ENCODE peak calls at places on chromosome 11, in four cellular contexts. H is K562, W is GM12878, Z is HepG2. A is an unnamed sample.

GRCh38 chr11:126561327-126561893 is 205.9 kb downstream of the ST3GAL4 start:
- DNase-seq in Z (peak; percentile 34), W (no peak), H (peak; percentile 36), A (peak; percentile 10)

GRCh38 chr11:13929551-13929950 is 33.0 kb upstream of the SPON1 start:
- DNase-seq in W (no peak), H (no peak), Z (no peak), A (no peak)

GRCh38 chr11:69000831-69001245 is 12.2 kb downstream of the MRGPRF start:
- DNase-seq in H (no peak), Z (peak; percentile 57), W (no peak), A (peak; percentile 60)

GRCh38 chr11:35404397-35404775 is 15.0 kb downstream of the SLC1A2 start:
- DNase-seq in Z (peak; percentile 18), H (peak; percentile 42), W (no peak), A (peak; percentile 48)

GRCh38 chr11:106585061-106585460 is 433.2 kb downstream of the GUCY1A2 start:
- DNase-seq in Z (peak; percentile 20), H (no peak), W (no peak), A (no peak)

GRCh38 chr11:57651408-57651807 is 1.7 kb upstream of the YPEL4 start:
- DNase-seq in Z (no peak), W (no peak), H (no peak), A (no peak)

GRCh38 chr11:45005106-45005505 is 54.4 kb upstream of the TP53I11 start:
- DNase-seq in H (no peak), Z (no peak), W (no peak), A (no peak)

GRCh38 chr11:118662401-118663271 is 16.8 kb downstream of the TREH start:
- DNase-seq in H (no peak), W (no peak), Z (no peak), A (no peak)

GRCh38 chr11:61107888-61108287 is 5.6 kb downstream of the CD5 start:
- DNase-seq in W (no peak), Z (no peak), H (no peak), A (no peak)

GRCh38 chr11:126339866-126340434 is 15.5 kb upstream of the ST3GAL4 start:
- DNase-seq in Z (no peak), H (no peak), W (no peak), A (peak; percentile 64)

GRCh38 chr11:60840711-60841430 is 1.0 kb upstream of the CCDC86 start:
- DNase-seq in H (no peak), W (no peak), Z (no peak), A (no peak)

GRCh38 chr11:16110862-16111261 is 245.5 kb downstream of the SOX6 start:
- DNase-seq in Z (no peak), H (no peak), W (no peak), A (no peak)

GRCh38 chr11:114059984-114060401 is 482 bp downstream of the ZBTB16 start:
- DNase-seq in Z (no peak), H (peak; percentile 27), W (no peak), A (no peak)

GRCh38 chr11:128222245-128222959 is 365.0 kb downstream of the ETS1 start:
- DNase-seq in W (no peak), Z (no peak), H (no peak), A (no peak)

GRCh38 chr11:120523196-120523595 is 11.6 kb downstream of the GRIK4 start:
- DNase-seq in Z (no peak), H (no peak), W (no peak), A (no peak)

GRCh38 chr11:102171101-102171500 is 60.9 kb downstream of the YAP1 start:
- DNase-seq in Z (no peak), H (no peak), W (no peak), A (no peak)

GRCh38 chr11:111378773-111379499 is at the start of gene POU2AF1:
- DNase-seq in H (no peak), W (peak; percentile 82), Z (no peak), A (no peak)

GRCh38 chr11:119491753-119492455 is 68.9 kb upstream of the THY1 start:
- DNase-seq in Z (no peak), H (no peak), W (no peak), A (no peak)

GRCh38 chr11:70297341-70297740 is 26.9 kb downstream of the PPFIA1 start:
- DNase-seq in Z (no peak), W (no peak), H (no peak), A (no peak)

GRCh38 chr11:128593281-128593680 is 5.9 kb upstream of the ETS1 start:
- DNase-seq in W (no peak), H (no peak), Z (no peak), A (no peak)

GRCh38 chr11:12625438-12626071 is 48.7 kb upstream of the TEAD1 start:
- DNase-seq in W (no peak), Z (no peak), H (no peak), A (peak; percentile 28)

GRCh38 chr11:111502611-111503010 is 9.6 kb downstream of the BTG4 start:
- DNase-seq in Z (no peak), H (no peak), W (no peak), A (no peak)

GRCh38 chr11:59141673-59142460 is 789 bp upstream of the FAM111A start:
- DNase-seq in Z (no peak), H (no peak), W (no peak), A (no peak)

GRCh38 chr11:88036701-88037100 is 138.5 kb downstream of the RAB38 start:
- DNase-seq in Z (no peak), W (no peak), H (no peak), A (no peak)

GRCh38 chr11:16326679-16327297 is 29.6 kb downstream of the SOX6 start:
- DNase-seq in H (no peak), Z (no peak), W (no peak), A (no peak)

GRCh38 chr11:77374611-77375031 is 73.1 kb upstream of the GDPD4 start:
- DNase-seq in W (no peak), H (no peak), Z (no peak), A (no peak)

GRCh38 chr11:17500673-17501072 is 24.0 kb upstream of the ABCC8 start:
- DNase-seq in Z (no peak), W (no peak), H (no peak), A (no peak)

DNA sequence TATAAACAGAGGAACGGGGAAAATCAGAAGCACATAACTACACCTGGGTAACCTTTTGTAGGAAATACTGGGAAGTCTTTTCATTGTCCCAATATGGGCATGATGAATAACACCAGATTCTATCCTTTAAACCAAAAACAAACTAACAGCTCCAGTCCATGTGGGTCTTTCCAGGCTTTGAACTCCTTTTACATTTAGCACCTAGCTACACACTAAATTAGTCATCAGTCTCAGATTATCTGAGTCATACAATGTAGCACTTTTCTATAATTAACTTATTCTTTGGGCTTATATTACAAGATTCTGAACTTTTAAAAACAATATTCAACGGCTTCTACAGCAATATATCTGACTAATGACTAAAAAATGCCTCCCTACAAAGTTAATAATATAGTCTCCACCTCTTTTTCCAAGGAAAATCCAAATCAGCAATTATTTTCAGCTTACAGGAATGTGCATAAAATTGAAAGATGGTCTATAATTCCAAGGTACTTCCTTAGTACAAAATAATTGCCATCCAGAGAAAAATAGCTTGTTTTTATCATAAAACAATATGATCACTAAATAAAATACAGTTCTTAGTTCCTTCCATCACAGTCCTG is 26.3 kb downstream of the STK33 start:
- DNase-seq in H (no peak), W (no peak), Z (no peak), A (no peak)
- TF ChIP-seq CHD4 in H (no peak), W (no peak), Z (no peak), A (no peak)

GRCh38 chr11:67605231-67606011 is 1.3 kb upstream of the NDUFV1 start:
- DNase-seq in H (peak; percentile 60), W (no peak), Z (no peak), A (no peak)

GRCh38 chr11:67607507-67607906 is 771 bp downstream of the NDUFV1 start:
- DNase-seq in H (no peak), W (no peak), Z (no peak), A (no peak)

GRCh38 chr11:67604815-67605214 is 1.9 kb upstream of the NDUFV1 start:
- DNase-seq in Z (no peak), W (no peak), H (no peak), A (no peak)

GRCh38 chr11:67606477-67607295 is at the start of gene NDUFV1:
- DNase-seq in Z (peak; percentile 90), H (peak; percentile 88), W (peak; percentile 76), A (peak; percentile 92)

GRCh38 chr11:67606150-67606476 is 623 bp upstream of the NDUFV1 start:
- DNase-seq in H (no peak), W (no peak), Z (no peak), A (no peak)
- H3K4me2 ChIP-seq in H (peak overlapping the region; percentile 96), W (peak overlapping the region; percentile 91), Z (peak overlapping the region; percentile 92), A (peak overlapping the region; percentile 93)

GRCh38 chr11:122199661-122200060 is 83.6 kb upstream of the BLID start:
- DNase-seq in Z (no peak), H (no peak), W (no peak), A (no peak)

GRCh38 chr11:122195790-122196189 is 79.8 kb upstream of the BLID start:
- DNase-seq in H (no peak), W (no peak), Z (no peak), A (no peak)

GRCh38 chr11:122198291-122198983 is 82.4 kb upstream of the BLID start:
- DNase-seq in H (no peak), Z (no peak), W (no peak), A (no peak)

GRCh38 chr11:122201126-122201525 is 85.1 kb upstream of the BLID start:
- DNase-seq in W (no peak), H (no peak), Z (no peak), A (no peak)

DNA sequence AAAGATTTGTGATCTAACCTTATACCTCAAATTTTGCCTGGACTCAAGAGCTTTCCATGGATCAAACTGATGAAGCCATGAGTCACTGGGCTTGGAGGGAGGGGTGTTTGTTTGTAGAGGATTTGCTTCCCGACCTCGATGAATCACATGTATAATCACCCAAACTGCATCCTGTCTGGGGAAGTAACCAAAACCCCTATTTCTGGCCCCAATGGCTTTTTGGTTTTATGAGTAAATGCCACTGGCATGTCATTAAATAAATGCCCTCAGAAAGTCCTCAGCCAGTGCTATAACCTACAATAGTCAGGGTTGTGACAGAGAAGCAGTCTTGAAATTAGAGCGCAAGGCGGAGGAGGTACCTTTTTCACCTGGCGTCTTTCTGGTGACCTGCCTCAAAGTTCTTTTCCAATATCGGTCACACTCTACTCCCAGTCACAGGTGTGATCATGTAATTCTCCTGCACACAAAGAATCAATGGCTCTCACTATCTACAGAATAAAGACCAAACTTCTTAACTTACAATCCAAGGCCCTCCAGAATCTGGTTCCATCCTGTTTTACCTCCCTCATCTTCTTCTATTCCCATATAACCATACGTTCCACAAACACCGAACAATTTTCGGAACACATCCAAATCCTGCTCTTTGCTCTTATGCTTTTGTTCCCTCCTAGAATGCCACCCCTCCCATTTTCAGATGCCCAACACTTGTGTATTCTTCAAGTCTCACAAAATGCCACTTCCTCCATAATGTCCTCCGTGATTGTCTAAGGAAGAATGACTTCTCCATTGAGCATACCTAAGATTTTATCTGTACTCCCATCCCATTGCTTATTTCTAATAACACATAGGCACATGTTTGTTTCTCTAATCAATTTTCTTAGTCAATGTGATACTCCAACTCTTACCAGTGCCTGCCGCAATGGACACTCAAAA is 81.3 kb upstream of the BLID start:
- DNase-seq in Z (peak; percentile 57), H (no peak), W (no peak), A (peak; percentile 87)
- TF ChIP-seq KDM1A in Z (no peak), H (no peak), W (no peak), A (peak; percentile 35)

GRCh38 chr11:129974237-129974636 is 28.4 kb downstream of the PRDM10 start:
- DNase-seq in W (no peak), H (no peak), Z (no peak), A (no peak)

GRCh38 chr11:129972596-129972995 is 30.0 kb downstream of the PRDM10 start:
- DNase-seq in Z (no peak), W (no peak), H (no peak), A (no peak)

GRCh38 chr11:129974672-129975071 is 28.0 kb downstream of the PRDM10 start:
- DNase-seq in W (no peak), Z (no peak), H (no peak), A (no peak)

GRCh38 chr11:129973809-129974208 is 28.8 kb downstream of the PRDM10 start:
- DNase-seq in W (no peak), Z (peak; percentile 86), H (no peak), A (no peak)

GRCh38 chr11:129973068-129973467 is 29.6 kb downstream of the PRDM10 start:
- DNase-seq in Z (no peak), W (no peak), H (no peak), A (no peak)
- TF ChIP-seq CHD4 in Z (no peak), W (no peak), H (no peak), A (no peak)